ENCODE peak calls at places on chromosomes 3 and 15, in six cellular contexts. N is astrocyte of the spinal cord, I is neural crest cell, E is ovary, R is HCT116, M is heart left ventricle. D is an unnamed sample.

GRCh38 chr15:63083046-63083445 is 38.6 kb upstream of the LACTB start:
- DNase-seq in N (no peak), I (no peak), E (no peak), R (no peak), M (peak; percentile 53), D (no peak)

GRCh38 chr15:72117448-72117697 is 577 bp downstream of the MYO9A start:
- DNase-seq in N (peak; percentile 83), I (no peak), E (peak; percentile 76), R (peak; percentile 40), M (peak; percentile 88), D (peak; percentile 78)

GRCh38 chr3:24259901-24260512 is 234.6 kb downstream of the THRB start:
- DNase-seq in N (no peak), I (no peak), E (no peak), R (no peak), M (peak; percentile 35), D (no peak)

GRCh38 chr3:13894096-13894811 is 14.4 kb upstream of the WNT7A start:
- DNase-seq in N (no peak), I (no peak), E (no peak), R (no peak), M (no peak), D (no peak)

GRCh38 chr3:170419301-170420087 is 826 bp downstream of the CLDN11 start:
- DNase-seq in N (peak; percentile 51), I (peak; percentile 29), E (peak; percentile 65), R (no peak), M (no peak), D (peak; percentile 35)

GRCh38 chr3:66138336-66139234 is 82.2 kb upstream of the SLC25A26 start:
- DNase-seq in N (peak; percentile 64), I (peak; percentile 42), E (no peak), R (peak; percentile 68), M (peak; percentile 63), D (peak; percentile 68)

GRCh38 chr3:186025161-186025560 is 83.7 kb downstream of the ETV5 start:
- DNase-seq in N (peak; percentile 81), I (no peak), E (no peak), R (no peak), M (no peak), D (no peak)

GRCh38 chr3:120561251-120562045 is 34.7 kb upstream of the NDUFB4 start:
- DNase-seq in N (peak; percentile 78), I (peak; percentile 75), E (peak; percentile 67), R (peak; percentile 56), M (peak; percentile 65), D (peak; percentile 77)

GRCh38 chr3:123246846-123247245 is 45.1 kb downstream of the SEC22A start:
- DNase-seq in N (no peak), I (no peak), E (no peak), R (no peak), M (no peak), D (no peak)

GRCh38 chr3:187736418-187736871 is 8.8 kb downstream of the BCL6 start:
- DNase-seq in N (peak; percentile 62), I (no peak), E (no peak), R (no peak), M (peak; percentile 58), D (no peak)

GRCh38 chr15:62135532-62136134 is 29.5 kb downstream of the C2CD4B start:
- DNase-seq in N (peak; percentile 22), I (no peak), E (no peak), R (no peak), M (no peak), D (no peak)

GRCh38 chr3:195817578-195818135 is 5.9 kb upstream of the MUC4 start:
- DNase-seq in N (no peak), I (no peak), E (no peak), R (no peak), M (no peak), D (no peak)

GRCh38 chr15:69713726-69714559 is 261.3 kb downstream of the RPLP1 start:
- DNase-seq in N (no peak), I (no peak), E (no peak), R (no peak), M (no peak), D (no peak)

GRCh38 chr3:184347321-184348056 is 10.1 kb downstream of the FAM131A start:
- DNase-seq in N (no peak), I (no peak), E (no peak), R (no peak), M (no peak), D (no peak)

GRCh38 chr3:194197981-194198695 is 62.2 kb downstream of the HES1 start:
- DNase-seq in N (no peak), I (no peak), E (no peak), R (no peak), M (no peak), D (no peak)

GRCh38 chr3:62559831-62560445 is 186.6 kb upstream of the FEZF2 start:
- DNase-seq in N (peak; percentile 57), I (no peak), E (no peak), R (peak; percentile 10), M (no peak), D (no peak)

GRCh38 chr3:96428097-96428496 is 386.3 kb upstream of the EPHA6 start:
- DNase-seq in N (no peak), I (no peak), E (no peak), R (no peak), M (no peak), D (no peak)

GRCh38 chr3:40985195-40985594 is 214.1 kb upstream of the CTNNB1 start:
- DNase-seq in N (no peak), I (no peak), E (no peak), R (no peak), M (no peak), D (no peak)

GRCh38 chr3:73419993-73420392 is 204.7 kb downstream of the PDZRN3 start:
- DNase-seq in N (no peak), I (no peak), E (no peak), R (no peak), M (no peak), D (no peak)

GRCh38 chr15:65980824-65981456 is 111.6 kb downstream of the RAB11A start:
- DNase-seq in N (peak; percentile 71), I (peak; percentile 40), E (peak; percentile 48), R (peak; percentile 56), M (peak; percentile 43), D (peak; percentile 73)

GRCh38 chr3:186783731-186784515 is 546 bp downstream of the EIF4A2 start:
- DNase-seq in N (peak; percentile 75), I (peak; percentile 70), E (peak; percentile 85), R (no peak), M (peak; percentile 89), D (peak; percentile 82)

GRCh38 chr3:159748408-159748807 is 240.2 kb upstream of the IL12A start:
- DNase-seq in N (no peak), I (no peak), E (no peak), R (no peak), M (no peak), D (no peak)

GRCh38 chr15:56249080-56249479 is 5.4 kb upstream of the RFX7 start:
- DNase-seq in N (peak; percentile 63), I (no peak), E (no peak), R (peak; percentile 59), M (no peak), D (peak; percentile 8)

GRCh38 chr15:88476635-88477038 is 9.1 kb downstream of the MRPS11 start:
- DNase-seq in N (peak; percentile 33), I (peak; percentile 18), E (peak; percentile 41), R (peak; percentile 15), M (peak; percentile 56), D (peak; percentile 32)
- TF ChIP-seq CTCF in N (peak; percentile 51), I (peak; percentile 75), E (peak; percentile 25), R (peak; percentile 62), M (peak; percentile 57), D (peak; percentile 62)

GRCh38 chr3:30140356-30140755 is 466.0 kb upstream of the TGFBR2 start:
- DNase-seq in N (no peak), I (no peak), E (no peak), R (no peak), M (no peak), D (no peak)

GRCh38 chr3:30130391-30130790 is 476.0 kb upstream of the TGFBR2 start:
- DNase-seq in N (no peak), I (no peak), E (no peak), R (no peak), M (no peak), D (no peak)

GRCh38 chr3:30139283-30139682 is 467.1 kb upstream of the TGFBR2 start:
- DNase-seq in N (no peak), I (no peak), E (no peak), R (no peak), M (no peak), D (no peak)

GRCh38 chr3:30131171-30131570 is 475.2 kb upstream of the TGFBR2 start:
- DNase-seq in N (no peak), I (no peak), E (no peak), R (no peak), M (no peak), D (no peak)

DNA sequence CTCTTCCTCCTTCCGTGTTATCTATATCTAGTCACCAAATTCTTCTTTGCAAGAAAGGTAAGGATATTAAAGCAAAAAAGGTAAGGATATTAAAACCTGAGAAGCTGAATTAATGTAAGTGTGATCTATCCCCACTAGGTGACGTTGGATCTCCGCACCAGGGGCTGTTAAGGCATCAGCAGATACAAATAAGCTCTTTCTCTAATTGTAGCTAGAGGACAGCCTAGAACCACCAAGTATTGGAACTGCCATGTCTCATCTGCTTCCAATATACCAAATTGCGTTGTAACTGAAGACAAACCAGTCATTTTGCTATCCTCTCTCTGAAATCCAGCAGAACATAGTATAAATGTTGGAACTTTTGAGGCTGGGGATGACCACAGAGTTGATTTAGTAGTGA is 471.2 kb upstream of the TGFBR2 start:
- DNase-seq in N (no peak), I (no peak), E (no peak), R (no peak), M (no peak), D (no peak)
- TF ChIP-seq CTCF in N (peak; percentile 11), I (no peak), E (no peak), R (peak; percentile 12), M (peak; percentile 57), D (no peak)

DNA sequence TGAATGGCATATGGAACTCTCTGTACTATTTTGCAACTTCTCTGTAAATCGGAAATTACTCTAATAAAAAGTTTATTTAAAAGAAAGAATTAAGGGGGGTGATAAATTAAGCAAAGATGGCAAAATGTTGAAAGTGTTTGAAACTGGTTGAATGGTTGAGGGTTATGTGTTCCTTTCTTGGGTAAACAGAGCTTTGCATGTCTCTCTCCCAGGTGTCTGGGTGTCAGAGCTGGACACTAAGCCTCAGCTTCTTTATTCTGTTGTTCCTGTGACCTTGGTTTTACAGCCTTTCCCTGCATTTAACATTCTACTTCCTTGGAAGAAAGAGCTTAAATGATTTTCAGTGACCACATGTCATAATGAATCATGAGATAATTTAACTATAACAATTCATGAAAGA is 7.2 kb downstream of the GPR171 start:
- DNase-seq in N (no peak), I (no peak), E (no peak), R (no peak), M (no peak), D (no peak)
- TF ChIP-seq CTCF in N (no peak), I (no peak), E (no peak), R (no peak), M (no peak), D (no peak)

DNA sequence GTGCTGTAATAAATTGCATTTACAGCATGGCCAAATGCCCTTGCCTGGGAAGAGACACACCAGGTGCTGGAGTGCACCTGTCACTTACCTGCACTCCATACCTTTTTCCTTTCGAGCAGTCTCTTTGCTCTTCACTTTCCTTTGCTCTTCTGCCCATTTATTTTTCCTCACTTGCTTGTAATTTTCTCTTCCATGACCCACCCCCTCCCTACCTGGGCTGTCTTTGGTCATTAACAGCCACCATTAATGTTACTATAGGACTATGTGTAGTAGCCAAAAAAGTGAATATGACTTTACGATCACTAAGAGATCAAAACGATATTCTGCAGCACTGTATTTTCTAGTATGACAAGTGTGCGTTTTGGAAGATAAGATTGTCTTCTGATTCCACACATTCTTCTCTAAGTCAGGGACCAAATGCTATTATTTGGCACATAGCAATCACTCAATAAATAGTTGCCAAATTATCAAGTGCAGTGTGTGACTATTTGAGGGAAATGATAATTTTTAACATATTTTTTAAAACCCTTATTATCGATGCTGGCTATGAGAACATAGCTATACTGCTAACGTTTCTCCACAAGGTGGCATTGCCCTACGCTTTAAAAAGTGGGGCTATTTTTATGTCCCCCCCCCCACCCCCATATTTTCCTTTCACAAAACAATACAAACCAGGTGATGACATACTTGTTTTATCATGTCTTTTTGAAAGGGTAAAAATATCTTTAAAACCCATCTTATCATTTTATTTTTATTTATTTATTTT is 114.4 kb downstream of the GHSR start:
- DNase-seq in N (no peak), I (no peak), E (no peak), R (no peak), M (no peak), D (no peak)
- TF ChIP-seq CTCF in N (peak; percentile 23), I (peak; percentile 30), E (no peak), R (peak; percentile 18), M (no peak), D (peak; percentile 23)

D was measured in endothelial cell.